ENCODE peak calls at places on chromosome 7, in ten cellular contexts. One of them, this sample, is unnamed.

GRCh38 chr7:133672866-133673265 is 420.0 kb downstream of the EXOC4 start:
- DNase-seq in astrocyte of the spinal cord: no peak
- DNase-seq in mucosa of gallbladder: no peak
- DNase-seq in activated T-cell treated with anti-CD3 and anti-CD28 coated beads for 4 hours: no peak
- DNase-seq in choroid plexus epithelial cell: no peak
- DNase-seq in cerebellar nuclear complex: no peak
- DNase-seq in SW 1271: no peak
- DNase-seq in NCI-H1092: no peak
- DNase-seq in stimulated activated CD4-positive, alpha-beta T cell treated with anti-CD3 and anti-CD28 coated beads, Interleukin-1b, Interleukin-23, amount 100 ng/mL, for 4 hours: no peak
- DNase-seq in A549: no peak
- DNase-seq in this sample: no peak

GRCh38 chr7:132410385-132410784 is 165.9 kb downstream of the PLXNA4 start:
- DNase-seq in mucosa of gallbladder: no peak
- DNase-seq in SW 1271: no peak
- DNase-seq in choroid plexus epithelial cell: no peak
- DNase-seq in astrocyte of the spinal cord: no peak
- DNase-seq in A549: no peak
- DNase-seq in activated T-cell treated with anti-CD3 and anti-CD28 coated beads for 4 hours: no peak
- DNase-seq in stimulated activated CD4-positive, alpha-beta T cell treated with anti-CD3 and anti-CD28 coated beads, Interleukin-1b, Interleukin-23, amount 100 ng/mL, for 4 hours: no peak
- DNase-seq in cerebellar nuclear complex: no peak
- DNase-seq in NCI-H1092: no peak
- DNase-seq in this sample: no peak

GRCh38 chr7:30665449-30665848 is 16.8 kb downstream of the CRHR2 start:
- DNase-seq in mucosa of gallbladder: no peak
- DNase-seq in A549: no peak
- DNase-seq in choroid plexus epithelial cell: no peak
- DNase-seq in stimulated activated CD4-positive, alpha-beta T cell treated with anti-CD3 and anti-CD28 coated beads, Interleukin-1b, Interleukin-23, amount 100 ng/mL, for 4 hours: no peak
- DNase-seq in astrocyte of the spinal cord: no peak
- DNase-seq in SW 1271: no peak
- DNase-seq in cerebellar nuclear complex: no peak
- DNase-seq in activated T-cell treated with anti-CD3 and anti-CD28 coated beads for 4 hours: no peak
- DNase-seq in NCI-H1092: no peak
- DNase-seq in this sample: no peak

GRCh38 chr7:74606101-74606908 is 51.2 kb upstream of the GTF2I start:
- DNase-seq in activated T-cell treated with anti-CD3 and anti-CD28 coated beads for 4 hours: peak
- DNase-seq in choroid plexus epithelial cell: no peak
- DNase-seq in SW 1271: no peak
- DNase-seq in mucosa of gallbladder: peak
- DNase-seq in NCI-H1092: peak
- DNase-seq in astrocyte of the spinal cord: no peak
- DNase-seq in cerebellar nuclear complex: no peak
- DNase-seq in stimulated activated CD4-positive, alpha-beta T cell treated with anti-CD3 and anti-CD28 coated beads, Interleukin-1b, Interleukin-23, amount 100 ng/mL, for 4 hours: peak
- DNase-seq in A549: no peak
- DNase-seq in this sample: no peak

GRCh38 chr7:133750287-133750686 is 376.9 kb upstream of the LRGUK start:
- DNase-seq in SW 1271: no peak
- DNase-seq in astrocyte of the spinal cord: no peak
- DNase-seq in A549: no peak
- DNase-seq in NCI-H1092: no peak
- DNase-seq in cerebellar nuclear complex: no peak
- DNase-seq in activated T-cell treated with anti-CD3 and anti-CD28 coated beads for 4 hours: no peak
- DNase-seq in stimulated activated CD4-positive, alpha-beta T cell treated with anti-CD3 and anti-CD28 coated beads, Interleukin-1b, Interleukin-23, amount 100 ng/mL, for 4 hours: no peak
- DNase-seq in mucosa of gallbladder: no peak
- DNase-seq in choroid plexus epithelial cell: no peak
- DNase-seq in this sample: no peak

GRCh38 chr7:100679927-100680588 is 6.5 kb downstream of the GNB2 start:
- DNase-seq in activated T-cell treated with anti-CD3 and anti-CD28 coated beads for 4 hours: no peak
- DNase-seq in astrocyte of the spinal cord: no peak
- DNase-seq in SW 1271: peak
- DNase-seq in cerebellar nuclear complex: no peak
- DNase-seq in NCI-H1092: no peak
- DNase-seq in choroid plexus epithelial cell: no peak
- DNase-seq in mucosa of gallbladder: no peak
- DNase-seq in stimulated activated CD4-positive, alpha-beta T cell treated with anti-CD3 and anti-CD28 coated beads, Interleukin-1b, Interleukin-23, amount 100 ng/mL, for 4 hours: no peak
- DNase-seq in A549: no peak
- DNase-seq in this sample: no peak

GRCh38 chr7:33982425-33982786 is 77.1 kb downstream of the BMPER start:
- DNase-seq in mucosa of gallbladder: no peak
- DNase-seq in SW 1271: peak
- DNase-seq in A549: no peak
- DNase-seq in astrocyte of the spinal cord: peak
- DNase-seq in activated T-cell treated with anti-CD3 and anti-CD28 coated beads for 4 hours: no peak
- DNase-seq in cerebellar nuclear complex: no peak
- DNase-seq in choroid plexus epithelial cell: peak
- DNase-seq in stimulated activated CD4-positive, alpha-beta T cell treated with anti-CD3 and anti-CD28 coated beads, Interleukin-1b, Interleukin-23, amount 100 ng/mL, for 4 hours: no peak
- DNase-seq in NCI-H1092: no peak
- DNase-seq in this sample: no peak

GRCh38 chr7:131689662-131690234 is 133.3 kb upstream of the PODXL start:
- DNase-seq in cerebellar nuclear complex: no peak
- DNase-seq in choroid plexus epithelial cell: no peak
- DNase-seq in NCI-H1092: no peak
- DNase-seq in A549: no peak
- DNase-seq in stimulated activated CD4-positive, alpha-beta T cell treated with anti-CD3 and anti-CD28 coated beads, Interleukin-1b, Interleukin-23, amount 100 ng/mL, for 4 hours: no peak
- DNase-seq in activated T-cell treated with anti-CD3 and anti-CD28 coated beads for 4 hours: no peak
- DNase-seq in astrocyte of the spinal cord: no peak
- DNase-seq in SW 1271: no peak
- DNase-seq in mucosa of gallbladder: no peak
- DNase-seq in this sample: no peak

GRCh38 chr7:2171855-2172254 is 60.9 kb downstream of the MAD1L1 start:
- DNase-seq in astrocyte of the spinal cord: no peak
- DNase-seq in A549: no peak
- DNase-seq in stimulated activated CD4-positive, alpha-beta T cell treated with anti-CD3 and anti-CD28 coated beads, Interleukin-1b, Interleukin-23, amount 100 ng/mL, for 4 hours: no peak
- DNase-seq in choroid plexus epithelial cell: no peak
- DNase-seq in cerebellar nuclear complex: no peak
- DNase-seq in mucosa of gallbladder: no peak
- DNase-seq in SW 1271: no peak
- DNase-seq in NCI-H1092: no peak
- DNase-seq in activated T-cell treated with anti-CD3 and anti-CD28 coated beads for 4 hours: no peak
- DNase-seq in this sample: no peak

GRCh38 chr7:129343099-129343700 is 91.0 kb upstream of the STRIP2 start:
- DNase-seq in choroid plexus epithelial cell: peak
- DNase-seq in cerebellar nuclear complex: peak
- DNase-seq in SW 1271: peak
- DNase-seq in activated T-cell treated with anti-CD3 and anti-CD28 coated beads for 4 hours: no peak
- DNase-seq in mucosa of gallbladder: peak
- DNase-seq in astrocyte of the spinal cord: peak
- DNase-seq in NCI-H1092: peak
- DNase-seq in stimulated activated CD4-positive, alpha-beta T cell treated with anti-CD3 and anti-CD28 coated beads, Interleukin-1b, Interleukin-23, amount 100 ng/mL, for 4 hours: peak
- DNase-seq in A549: peak
- DNase-seq in this sample: peak

GRCh38 chr7:36758879-36759278 is 34.6 kb upstream of the AOAH start:
- DNase-seq in stimulated activated CD4-positive, alpha-beta T cell treated with anti-CD3 and anti-CD28 coated beads, Interleukin-1b, Interleukin-23, amount 100 ng/mL, for 4 hours: no peak
- DNase-seq in mucosa of gallbladder: no peak
- DNase-seq in A549: no peak
- DNase-seq in SW 1271: no peak
- DNase-seq in cerebellar nuclear complex: no peak
- DNase-seq in astrocyte of the spinal cord: no peak
- DNase-seq in NCI-H1092: no peak
- DNase-seq in choroid plexus epithelial cell: no peak
- DNase-seq in activated T-cell treated with anti-CD3 and anti-CD28 coated beads for 4 hours: no peak
- DNase-seq in this sample: no peak

GRCh38 chr7:151494569-151495284 is 25.0 kb downstream of the RHEB start:
- DNase-seq in astrocyte of the spinal cord: peak
- DNase-seq in choroid plexus epithelial cell: peak
- DNase-seq in cerebellar nuclear complex: no peak
- DNase-seq in activated T-cell treated with anti-CD3 and anti-CD28 coated beads for 4 hours: no peak
- DNase-seq in SW 1271: no peak
- DNase-seq in NCI-H1092: no peak
- DNase-seq in mucosa of gallbladder: no peak
- DNase-seq in stimulated activated CD4-positive, alpha-beta T cell treated with anti-CD3 and anti-CD28 coated beads, Interleukin-1b, Interleukin-23, amount 100 ng/mL, for 4 hours: no peak
- DNase-seq in A549: no peak
- DNase-seq in this sample: no peak

GRCh38 chr7:1169409-1170368 is 9.7 kb upstream of the ZFAND2A start:
- DNase-seq in astrocyte of the spinal cord: peak
- DNase-seq in A549: peak
- DNase-seq in cerebellar nuclear complex: peak
- DNase-seq in choroid plexus epithelial cell: peak
- DNase-seq in activated T-cell treated with anti-CD3 and anti-CD28 coated beads for 4 hours: peak
- DNase-seq in mucosa of gallbladder: peak
- DNase-seq in NCI-H1092: no peak
- DNase-seq in stimulated activated CD4-positive, alpha-beta T cell treated with anti-CD3 and anti-CD28 coated beads, Interleukin-1b, Interleukin-23, amount 100 ng/mL, for 4 hours: peak
- DNase-seq in SW 1271: peak
- DNase-seq in this sample: peak

GRCh38 chr7:158329686-158330085 is 257.9 kb downstream of the PTPRN2 start:
- DNase-seq in mucosa of gallbladder: no peak
- DNase-seq in SW 1271: no peak
- DNase-seq in choroid plexus epithelial cell: no peak
- DNase-seq in cerebellar nuclear complex: no peak
- DNase-seq in astrocyte of the spinal cord: no peak
- DNase-seq in activated T-cell treated with anti-CD3 and anti-CD28 coated beads for 4 hours: no peak
- DNase-seq in A549: no peak
- DNase-seq in NCI-H1092: no peak
- DNase-seq in stimulated activated CD4-positive, alpha-beta T cell treated with anti-CD3 and anti-CD28 coated beads, Interleukin-1b, Interleukin-23, amount 100 ng/mL, for 4 hours: no peak
- DNase-seq in this sample: no peak

This sample was measured in NCI-H2227 treated with DMSO at 0.1 percent for 48 hours.